ENCODE peak calls at places on chromosomes 2 and 18, in six cellular contexts. Q is iris pigment epithelial cell, T is activated T-helper 1 cell treated with Interleukin-2 at 50 U/mL for 16 hours, L is fibroblast of the conjunctiva, S is ACHN, D is COR-L47. F is an unnamed sample.

GRCh38 chr2:36696533-36696932 is at the start of gene VIT:
- DNase-seq in D (no peak), T (no peak), S (no peak), L (no peak), Q (peak), F (no peak)

GRCh38 chr18:77105021-77105420 is 27.6 kb downstream of the MBP start:
- DNase-seq in L (peak), S (no peak), T (no peak), Q (peak), D (no peak), F (peak)

GRCh38 chr2:237429761-237430160 is 15.8 kb upstream of the COL6A3 start:
- DNase-seq in L (no peak), S (no peak), Q (no peak), T (no peak), D (no peak), F (peak)

GRCh38 chr2:36452279-36452678 is 96.7 kb downstream of the CRIM1 start:
- DNase-seq in S (no peak), L (peak), T (no peak), Q (peak), D (no peak), F (no peak)

GRCh38 chr2:157898591-157898996 is 22.5 kb upstream of the ACVR1 start:
- DNase-seq in Q (peak), T (peak), L (peak), S (peak), D (no peak), F (peak)

GRCh38 chr2:40227200-40227599 is 224.7 kb downstream of the SLC8A1 start:
- DNase-seq in T (no peak), S (no peak), D (no peak), Q (no peak), L (no peak), F (no peak)

GRCh38 chr2:63300835-63301234 is 250.2 kb downstream of the OTX1 start:
- DNase-seq in Q (no peak), L (no peak), S (no peak), D (no peak), T (no peak), F (no peak)

GRCh38 chr2:150606380-150607060 is 119.1 kb upstream of the RND3 start:
- DNase-seq in Q (no peak), T (no peak), D (no peak), L (no peak), S (no peak), F (no peak)

GRCh38 chr2:142724186-142724585 is 153.3 kb upstream of the KYNU start:
- DNase-seq in Q (no peak), S (no peak), L (no peak), D (no peak), T (no peak), F (no peak)

GRCh38 chr2:98805412-98806265 is 74.7 kb upstream of the MGAT4A start:
- DNase-seq in D (peak), T (no peak), S (no peak), Q (peak), L (peak), F (peak)